ENCODE peak calls at places on chromosome 20, in ten cellular contexts. H is transverse colon, K is progenitor cell of endocrine pancreas, D is Peyer's patch, A is foreskin melanocyte, P is activated T-helper 1 cell treated with Interleukin-2 at 50 U/mL for 16 hours, B is left ventricle myocardium superior, U is mesenteric fat pad, M is HTR-8/SVneo, T is COR-L47. X is an unnamed sample.

GRCh38 chr20:53582574-53583351 is 10.9 kb downstream of the ZNF217 start:
- DNase-seq in P (no peak), U (no peak), M (peak; percentile 75), K (no peak), H (no peak), A (peak; percentile 46), B (no peak), T (no peak), D (no peak), X (peak; percentile 39)

GRCh38 chr20:56207656-56208055 is 40.9 kb upstream of the MC3R start:
- DNase-seq in U (no peak), A (no peak), D (no peak), P (no peak), K (no peak), B (no peak), H (no peak), M (no peak), T (no peak), X (no peak)

GRCh38 chr20:34705383-34706021 is 1.4 kb downstream of the TP53INP2 start:
- DNase-seq in A (peak; percentile 12), D (no peak), H (peak; percentile 67), K (no peak), T (no peak), U (no peak), B (peak; percentile 60), P (no peak), M (no peak), X (no peak)

GRCh38 chr20:50409495-50409894 is 100.7 kb upstream of the PTPN1 start:
- DNase-seq in M (no peak), D (no peak), T (no peak), P (no peak), H (no peak), K (no peak), B (peak; percentile 20), A (no peak), U (no peak), X (no peak)

GRCh38 chr20:63734111-63734945 is 2.1 kb upstream of the LIME1 start:
- DNase-seq in P (no peak), M (no peak), H (no peak), U (no peak), A (no peak), D (no peak), T (no peak), B (peak; percentile 24), K (no peak), X (no peak)

GRCh38 chr20:59724457-59725366 is 120.4 kb downstream of the PHACTR3 start:
- DNase-seq in A (no peak), P (no peak), T (no peak), B (no peak), M (no peak), H (no peak), U (peak; percentile 51), K (no peak), D (no peak), X (no peak)

GRCh38 chr20:31440012-31440659 is at the start of gene DEFB123:
- DNase-seq in M (no peak), U (no peak), P (no peak), B (no peak), T (no peak), K (no peak), H (no peak), D (no peak), A (no peak), X (no peak)

GRCh38 chr20:3461911-3462677 is 8.7 kb upstream of the ATRN start:
- DNase-seq in U (no peak), B (no peak), T (no peak), A (no peak), M (no peak), D (no peak), K (no peak), P (no peak), H (no peak), X (no peak)

GRCh38 chr20:21125849-21126840 is at the start of gene KIZ:
- DNase-seq in K (peak; percentile 100), M (peak; percentile 84), U (peak; percentile 99), H (peak; percentile 99), T (peak; percentile 91), B (peak; percentile 99), A (peak; percentile 82), P (peak; percentile 97), D (peak; percentile 95), X (peak; percentile 99)

GRCh38 chr20:46057856-46058655 is 29.0 kb downstream of the SLC12A5 start:
- DNase-seq in K (peak; percentile 21), A (peak; percentile 43), P (no peak), T (no peak), B (peak; percentile 64), H (peak; percentile 16), D (peak; percentile 20), M (no peak), U (no peak), X (no peak)

GRCh38 chr20:8721098-8721497 is 347.8 kb upstream of the PLCB4 start:
- DNase-seq in K (peak; percentile 16), B (peak; percentile 41), D (no peak), T (peak; percentile 69), M (peak; percentile 27), P (no peak), A (peak; percentile 25), U (no peak), H (no peak), X (no peak)

GRCh38 chr20:1906361-1907051 is 11.3 kb downstream of the SIRPA start:
- DNase-seq in T (no peak), H (no peak), U (no peak), D (no peak), P (no peak), K (no peak), B (no peak), M (no peak), A (no peak), X (no peak)

GRCh38 chr20:2891343-2891742 is 18.1 kb downstream of the PTPRA start:
- DNase-seq in U (no peak), T (no peak), H (no peak), B (no peak), D (no peak), P (no peak), A (no peak), M (no peak), K (no peak), X (no peak)

GRCh38 chr20:17654649-17655285 is 27.3 kb downstream of the RRBP1 start:
- DNase-seq in K (peak; percentile 39), B (peak; percentile 72), P (no peak), T (no peak), M (peak; percentile 42), U (peak; percentile 74), D (peak; percentile 25), A (peak; percentile 47), H (peak; percentile 52), X (no peak)

GRCh38 chr20:34337544-34337943 is 25.5 kb upstream of the ITCH start:
- DNase-seq in P (no peak), U (no peak), B (no peak), H (no peak), T (no peak), K (no peak), D (no peak), A (no peak), M (no peak), X (no peak)

GRCh38 chr20:12984069-12984765 is 24.6 kb upstream of the SPTLC3 start:
- DNase-seq in H (no peak), K (no peak), D (no peak), M (no peak), A (no peak), P (no peak), B (no peak), T (no peak), U (no peak), X (no peak)